ENCODE peak calls at places on chromosome X, in four cellular contexts. S is IMR-90, G is H1, H is H9. V is an unnamed sample.

GRCh38 chrX:118231464-118231863 is 114.4 kb upstream of the WDR44 start:
- DNase-seq in S (peak), G (no peak), H (no peak), V (no peak)

GRCh38 chrX:45513042-45513441 is 312.4 kb upstream of the DIPK2B start:
- DNase-seq in S (no peak), G (no peak), H (no peak), V (peak)

GRCh38 chrX:129980043-129980442 is 2.4 kb upstream of the BCORL1 start:
- DNase-seq in S (no peak), G (peak), H (no peak), V (no peak)

GRCh38 chrX:14504960-14505538 is 24.3 kb upstream of the GLRA2 start:
- DNase-seq in S (no peak), G (no peak), H (no peak), V (no peak)

GRCh38 chrX:131975851-131976250 is 47.3 kb upstream of the STK26 start:
- DNase-seq in S (no peak), G (no peak), H (no peak), V (peak)

GRCh38 chrX:56796641-56797395 is 67.8 kb downstream of the NBDY start:
- DNase-seq in S (no peak), G (no peak), H (no peak), V (no peak)

GRCh38 chrX:150697641-150698040 is 4.4 kb downstream of the MTMR1 start:
- DNase-seq in S (no peak), G (no peak), H (no peak), V (no peak)

GRCh38 chrX:36978886-36979285 is 29.3 kb upstream of the FAM47C start:
- DNase-seq in S (peak), G (no peak), H (no peak), V (no peak)

GRCh38 chrX:68579810-68580209 is 67.7 kb upstream of the STARD8 start:
- DNase-seq in S (no peak), G (no peak), H (no peak), V (no peak)

GRCh38 chrX:17544831-17545230 is 169.8 kb downstream of the NHS start:
- DNase-seq in S (no peak), G (no peak), H (no peak), V (no peak)

GRCh38 chrX:147848009-147848408 is 63.7 kb upstream of the FMR1 start:
- DNase-seq in S (no peak), G (no peak), H (no peak), V (no peak)

GRCh38 chrX:8639949-8640348 is 92.0 kb downstream of the ANOS1 start:
- DNase-seq in S (no peak), G (no peak), H (no peak), V (no peak)

GRCh38 chrX:136028383-136028984 is 43.2 kb downstream of the SLC9A6 start:
- DNase-seq in S (peak), G (no peak), H (no peak), V (peak)

GRCh38 chrX:41984628-41985027 is 61.3 kb upstream of the CASK start:
- DNase-seq in S (no peak), G (no peak), H (no peak), V (no peak)

GRCh38 chrX:51461053-51462050 is 35.0 kb downstream of the NUDT11 start:
- DNase-seq in S (peak), G (no peak), H (peak), V (peak)

GRCh38 chrX:124805486-124805885 is 459.1 kb downstream of the SH2D1A start:
- DNase-seq in S (no peak), G (no peak), H (no peak), V (no peak)

GRCh38 chrX:123590842-123591491 is 141.9 kb downstream of the THOC2 start:
- DNase-seq in S (peak), G (no peak), H (no peak), V (no peak)

DNA sequence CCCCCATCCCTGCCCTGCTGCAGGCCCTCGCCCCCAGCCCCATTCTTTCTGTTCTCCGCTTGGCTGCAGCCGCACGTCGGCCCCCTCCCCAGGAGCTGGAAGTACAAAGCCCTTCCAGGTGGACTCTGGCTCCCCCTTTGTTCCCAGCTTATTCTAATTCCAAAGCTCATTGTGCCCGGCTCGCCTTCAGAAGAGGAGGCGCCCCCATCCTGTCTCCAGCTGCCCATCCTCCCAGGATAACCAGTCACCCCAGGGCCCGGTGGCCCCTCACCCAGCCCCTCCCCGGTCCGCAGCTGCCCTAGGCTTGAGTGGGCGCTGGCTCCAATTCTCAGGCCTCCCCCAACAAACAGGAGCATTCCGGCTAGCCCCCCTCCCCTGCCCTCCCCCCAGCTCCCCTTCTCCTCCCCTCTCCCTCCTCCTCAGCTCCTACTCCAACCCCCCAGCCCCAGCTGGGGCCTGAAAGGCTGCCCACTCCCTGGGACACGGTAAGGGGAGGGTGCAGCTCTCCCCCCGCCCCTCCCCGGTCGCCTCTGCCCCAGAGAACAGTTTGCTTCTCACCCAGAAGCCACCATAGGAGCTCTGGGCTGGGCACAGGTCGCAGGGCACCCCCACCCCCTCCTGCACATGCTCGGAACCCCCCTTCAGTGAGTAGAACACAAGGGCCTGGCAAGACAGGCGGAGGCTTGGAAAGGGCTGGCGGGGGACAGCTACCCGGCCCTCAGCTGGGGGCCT is 3.1 kb upstream of the SLC6A8 start:
- DNase-seq in S (no peak), G (peak), H (peak), V (peak)
- H4K8ac ChIP-seq in S (no peak), G (peak), H (no peak), V (no peak)

GRCh38 chrX:31199051-31199769 is 127.4 kb upstream of the FTHL17 start:
- DNase-seq in S (no peak), G (no peak), H (no peak), V (no peak)
- H4K5ac ChIP-seq in S (no peak), G (no peak), H (no peak), V (no peak)

GRCh38 chrX:30278365-30278764 is 30.8 kb downstream of the NR0B1 start:
- DNase-seq in S (peak), G (no peak), H (no peak), V (no peak)

GRCh38 chrX:30280428-30280827 is 28.8 kb downstream of the NR0B1 start:
- DNase-seq in S (no peak), G (no peak), H (no peak), V (no peak)

GRCh38 chrX:30282527-30282926 is 26.7 kb downstream of the NR0B1 start:
- DNase-seq in S (peak), G (no peak), H (no peak), V (no peak)

GRCh38 chrX:30283456-30284200 is 25.6 kb downstream of the NR0B1 start:
- DNase-seq in S (peak), G (no peak), H (no peak), V (peak)
- H4K8ac ChIP-seq in S (no peak), G (no peak), H (no peak), V (no peak)

DNA sequence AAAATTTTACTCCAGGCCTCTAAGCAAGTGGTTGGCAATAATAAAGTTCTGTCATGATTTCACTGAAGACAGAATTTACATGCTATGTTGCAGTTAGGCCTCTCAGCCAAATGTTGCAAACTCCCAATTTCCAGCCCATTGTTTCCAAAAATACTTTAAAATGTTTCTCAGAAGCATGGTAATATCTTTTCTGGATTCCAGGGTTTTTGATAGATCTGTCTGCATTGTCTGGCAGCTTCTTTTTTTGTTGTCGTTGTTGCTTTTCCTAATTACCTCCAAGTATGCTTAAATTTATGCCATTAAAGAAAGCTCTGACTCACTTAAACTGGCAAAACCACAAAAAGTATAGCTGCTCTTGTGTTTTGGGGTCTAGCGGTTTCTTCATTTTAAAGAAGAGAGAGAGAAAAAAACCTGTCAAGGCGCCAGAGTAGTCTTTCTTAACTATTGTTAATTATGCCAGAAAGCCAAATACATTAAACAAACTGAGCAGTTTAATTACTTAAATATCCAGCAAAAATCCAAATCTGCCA is 97.0 kb downstream of the AGTR2 start:
- DNase-seq in S (no peak), G (no peak), H (no peak), V (no peak)
- H4K5ac ChIP-seq in S (no peak), G (no peak), H (no peak), V (no peak)

DNA sequence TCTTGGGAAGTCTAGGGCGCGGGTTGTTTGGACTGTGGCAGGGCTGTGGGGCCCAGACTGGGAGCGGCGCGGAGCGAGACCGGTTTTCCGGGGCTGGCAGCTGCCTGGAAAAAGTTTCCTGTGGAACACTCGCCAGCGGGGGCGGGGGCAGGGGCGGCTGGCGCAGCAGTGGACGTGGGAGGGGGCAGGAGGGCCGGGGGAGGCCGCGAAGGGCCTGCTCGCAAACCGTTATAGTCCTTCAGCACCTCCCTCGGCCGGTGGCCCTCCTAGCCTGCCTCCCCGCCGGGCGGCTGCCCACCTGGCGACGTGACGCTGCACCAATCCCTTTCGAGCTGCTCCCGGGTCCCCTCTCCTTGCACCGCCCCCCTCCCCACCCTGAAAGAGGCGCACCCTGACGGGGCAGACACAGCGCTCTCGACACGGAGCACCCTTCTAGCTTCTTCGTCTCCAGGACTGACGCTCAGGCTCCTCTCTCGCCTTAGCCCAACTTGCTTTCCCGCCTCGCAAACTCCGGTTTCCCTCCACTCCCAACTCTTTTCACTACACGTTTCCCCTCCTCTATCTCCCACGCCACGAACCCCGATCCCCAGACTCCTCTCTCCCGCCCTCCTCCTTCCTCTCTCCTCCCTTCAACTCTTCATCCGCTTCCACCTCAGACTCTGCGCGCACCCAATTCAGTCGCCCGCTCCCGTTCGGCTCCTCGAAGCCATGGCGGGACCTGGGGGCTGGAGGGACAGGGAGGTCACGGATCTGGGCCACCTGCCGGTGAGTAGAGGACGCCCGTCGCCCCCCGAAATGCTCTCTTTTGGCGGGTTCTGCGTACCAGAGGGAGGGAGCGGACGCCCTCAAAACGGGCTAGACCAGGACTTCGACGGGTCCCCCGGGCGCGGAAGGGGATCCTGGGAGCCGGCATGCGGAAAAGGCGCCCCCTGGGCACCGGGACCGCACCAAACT is at the start of gene NRK:
- DNase-seq in S (no peak), G (peak), H (peak), V (peak)
- H4K8ac ChIP-seq in S (no peak), G (peak), H (peak), V (no peak)

GRCh38 chrX:47060708-47061107 is 17.5 kb upstream of the RGN start:
- DNase-seq in S (no peak), G (no peak), H (no peak), V (no peak)

GRCh38 chrX:47059142-47059874 is 18.9 kb upstream of the RGN start:
- DNase-seq in S (no peak), G (no peak), H (no peak), V (no peak)

GRCh38 chrX:47063179-47063578 is 15.1 kb upstream of the RGN start:
- DNase-seq in S (no peak), G (no peak), H (no peak), V (no peak)

GRCh38 chrX:47061238-47061919 is 16.9 kb upstream of the RGN start:
- DNase-seq in S (no peak), G (no peak), H (no peak), V (no peak)
- H4K5ac ChIP-seq in S (no peak), G (no peak), H (no peak), V (no peak)